ENCODE peak calls at places on chromosomes 3 and 15, in four cellular contexts. C is fibroblast of lung, F is Peyer's patch, M is neuronal stem cell. L is an unnamed sample. For H3K9me3, the result is how much of the 10 kb centered on the place peaks cover.

GRCh38 chr15:70426065-70426821 is 328.5 kb upstream of the TLE3 start:
- DNase-seq in C (peak), F (no peak), M (no peak), L (no peak)

GRCh38 chr3:147422934-147423599 is 13.9 kb downstream of the ZIC1 start:
- DNase-seq in C (no peak), F (no peak), M (peak), L (no peak)

GRCh38 chr3:173066044-173066679 is 74.9 kb downstream of the SPATA16 start:
- DNase-seq in C (peak), F (no peak), M (no peak), L (no peak)

GRCh38 chr3:184685055-184685454 is 26.8 kb downstream of the MAGEF1 start:
- DNase-seq in C (no peak), F (no peak), M (no peak), L (no peak)

GRCh38 chr15:37028609-37029287 is 71.6 kb downstream of the MEIS2 start:
- DNase-seq in C (peak), F (no peak), M (no peak), L (no peak)

GRCh38 chr15:99103279-99103678 is 1.6 kb upstream of the SYNM start:
- DNase-seq in C (no peak), F (no peak), M (no peak), L (no peak)

GRCh38 chr3:177448987-177449975 is 252.0 kb upstream of the TBL1XR1 start:
- DNase-seq in C (peak), F (peak), M (no peak), L (no peak)

GRCh38 chr3:197811343-197811742 is 20.3 kb downstream of the LRCH3 start:
- DNase-seq in C (peak), F (peak), M (no peak), L (no peak)

GRCh38 chr15:30041868-30042267 is 40.9 kb upstream of the GOLGA8J start:
- DNase-seq in C (no peak), F (no peak), M (no peak), L (no peak)

GRCh38 chr15:74835312-74835823 is 7.6 kb downstream of the ULK3 start:
- DNase-seq in C (peak), F (peak), M (no peak), L (peak)

GRCh38 chr3:196778755-196779154 is 39.1 kb downstream of the PAK2 start:
- DNase-seq in C (peak), F (no peak), M (no peak), L (no peak)
- H3K9me3 ChIP-seq in C (under half), F (under half), M (under half), L (under half)

GRCh38 chr3:44643024-44643423 is 5.5 kb upstream of the ZNF35 start:
- DNase-seq in C (no peak), F (no peak), M (no peak), L (no peak)
- H3K9me3 ChIP-seq in C (under half), F (under half), M (half or more), L (half or more)

GRCh38 chr15:25235391-25235790 is 203.4 kb downstream of the UBE3A start:
- DNase-seq in C (no peak), F (no peak), M (no peak), L (no peak)

GRCh38 chr15:25236861-25237155 is 202.0 kb downstream of the UBE3A start:
- DNase-seq in C (no peak), F (no peak), M (no peak), L (no peak)

GRCh38 chr15:25234831-25235230 is 204.0 kb downstream of the UBE3A start:
- DNase-seq in C (no peak), F (no peak), M (no peak), L (no peak)

GRCh38 chr15:25237291-25237978 is 201.4 kb downstream of the UBE3A start:
- DNase-seq in C (no peak), F (no peak), M (no peak), L (no peak)

GRCh38 chr15:25236143-25236860 is 202.5 kb downstream of the UBE3A start:
- DNase-seq in C (no peak), F (no peak), M (no peak), L (no peak)
- H3K9me3 ChIP-seq in C (under half), F (under half), M (under half), L (under half)

DNA sequence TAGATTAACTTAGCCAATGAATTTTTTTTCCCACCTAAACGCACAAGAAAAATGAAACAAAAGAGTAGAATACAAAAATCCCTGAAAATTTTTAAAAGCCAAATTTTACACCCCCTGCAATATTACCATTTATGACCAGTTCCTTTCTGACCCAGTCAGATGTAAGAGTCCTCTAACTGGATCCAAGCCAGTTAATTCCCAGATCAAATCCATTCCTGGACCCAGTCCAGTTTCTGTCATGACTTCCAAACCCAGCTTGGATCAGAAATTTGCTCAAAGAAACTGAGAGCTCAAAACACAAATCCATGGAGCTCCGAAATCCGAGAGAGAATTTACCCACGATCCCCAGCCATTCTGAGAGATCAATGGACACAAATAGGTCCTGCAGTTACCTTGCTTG is 17.0 kb upstream of the ALDH1L1 start:
- DNase-seq in C (no peak), F (no peak), M (no peak), L (no peak)
- H3K9me3 ChIP-seq in C (under half), F (under half), M (under half), L (under half)

GRCh38 chr3:16476636-16477035 is 36.9 kb downstream of the RFTN1 start:
- DNase-seq in C (peak), F (no peak), M (no peak), L (no peak)

GRCh38 chr3:16478516-16478915 is 35.0 kb downstream of the RFTN1 start:
- DNase-seq in C (peak), F (no peak), M (no peak), L (no peak)

GRCh38 chr3:16475766-16476165 is 37.7 kb downstream of the RFTN1 start:
- DNase-seq in C (no peak), F (no peak), M (no peak), L (no peak)

GRCh38 chr3:16477054-16477453 is 36.4 kb downstream of the RFTN1 start:
- DNase-seq in C (peak), F (no peak), M (no peak), L (no peak)

GRCh38 chr3:16477501-16477900 is 36.0 kb downstream of the RFTN1 start:
- DNase-seq in C (peak), F (no peak), M (no peak), L (no peak)
- H3K9me3 ChIP-seq in C (under half), F (under half), M (under half), L (under half)

DNA sequence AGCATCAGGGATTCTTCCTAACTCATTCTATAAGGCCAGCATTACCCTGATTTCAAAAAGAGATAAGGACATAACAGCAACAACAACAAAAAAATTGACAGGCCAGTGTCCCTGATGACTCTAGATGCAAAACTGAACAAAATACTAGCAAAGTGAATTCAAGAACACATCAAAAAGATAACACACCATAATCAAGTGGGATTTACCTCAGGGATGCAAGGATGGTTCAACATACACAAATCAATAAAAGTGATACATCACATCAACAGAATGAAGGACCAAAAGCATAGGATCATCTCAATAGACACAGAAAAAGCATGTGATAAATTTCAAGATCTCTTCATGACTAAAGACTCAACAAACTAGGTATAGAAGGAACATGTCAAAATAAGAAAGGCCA is 119.6 kb downstream of the STT3B start:
- DNase-seq in C (no peak), F (no peak), M (no peak), L (no peak)
- H3K9me3 ChIP-seq in C (under half), F (half or more), M (under half), L (half or more)

GRCh38 chr15:26641144-26641543 is 131.7 kb downstream of the GABRB3 start:
- DNase-seq in C (no peak), F (no peak), M (no peak), L (no peak)
- H3K9me3 ChIP-seq in C (under half), F (under half), M (under half), L (under half)

L was measured in A549.